ENCODE peak calls at places on chromosomes 12 and 14, in eight cellular contexts. D is right atrium auricular region, O is ascending aorta, C is stomach, N is left ventricle myocardium inferior, S is heart right ventricle, G is lower lobe of right lung, P is kidney. L is an unnamed sample. For H3K4me1, the result is how much of the 10 kb centered on the place peaks cover.

GRCh38 chr14:95935228-95935822 is 58.7 kb downstream of the TUNAR start:
- DNase-seq in D (no peak), O (no peak), C (no peak), N (no peak), S (no peak), G (no peak), P (no peak), L (no peak)

GRCh38 chr12:24555730-24556129 is 393.2 kb downstream of the BCAT1 start:
- DNase-seq in D (no peak), O (no peak), C (no peak), N (no peak), S (no peak), G (no peak), P (no peak), L (no peak)

GRCh38 chr14:72332054-72332453 is 399.8 kb downstream of the RGS6 start:
- DNase-seq in D (no peak), O (no peak), C (no peak), N (peak), S (no peak), G (no peak), P (no peak), L (no peak)

GRCh38 chr12:57488397-57489156 is 709 bp downstream of the MARS1 start:
- DNase-seq in D (no peak), O (no peak), C (no peak), N (no peak), S (no peak), G (no peak), P (no peak), L (no peak)

GRCh38 chr14:36055052-36055378 is 121.5 kb downstream of the PTCSC3 start:
- DNase-seq in D (no peak), O (no peak), C (no peak), N (no peak), S (no peak), G (no peak), P (no peak), L (no peak)

GRCh38 chr12:104498211-104498801 is 41.6 kb downstream of the CHST11 start:
- DNase-seq in D (no peak), O (no peak), C (no peak), N (no peak), S (no peak), G (no peak), P (no peak), L (no peak)

GRCh38 chr12:69440016-69440415 is 30.2 kb upstream of the FRS2 start:
- DNase-seq in D (no peak), O (no peak), C (no peak), N (no peak), S (no peak), G (no peak), P (no peak), L (no peak)

GRCh38 chr14:42224053-42224888 is 617.6 kb downstream of the LRFN5 start:
- DNase-seq in D (peak), O (no peak), C (peak), N (peak), S (no peak), G (no peak), P (no peak), L (no peak)

GRCh38 chr14:20295067-20295466 is 10.7 kb downstream of the TTC5 start:
- DNase-seq in D (no peak), O (no peak), C (no peak), N (no peak), S (no peak), G (no peak), P (no peak), L (no peak)

GRCh38 chr12:118456741-118457140 is 80.4 kb downstream of the SUDS3 start:
- DNase-seq in D (no peak), O (no peak), C (no peak), N (no peak), S (no peak), G (no peak), P (no peak), L (no peak)

GRCh38 chr14:103380719-103381377 is 4.4 kb upstream of the MARK3 start:
- DNase-seq in D (no peak), O (no peak), C (no peak), N (no peak), S (no peak), G (no peak), P (no peak), L (no peak)

GRCh38 chr12:98698603-98699463 is 53.7 kb downstream of the APAF1 start:
- DNase-seq in D (peak), O (no peak), C (peak), N (peak), S (peak), G (no peak), P (peak), L (no peak)

GRCh38 chr12:107372229-107372658 is 278.9 kb upstream of the CRY1 start:
- DNase-seq in D (no peak), O (no peak), C (no peak), N (no peak), S (no peak), G (no peak), P (no peak), L (no peak)
- TF ChIP-seq CTCF in D (no peak), O (no peak), C (no peak), N (no peak), S (no peak), G (no peak), P (no peak), L (no peak)

GRCh38 chr14:59296508-59296907 is 108.0 kb downstream of the DAAM1 start:
- DNase-seq in D (no peak), O (no peak), C (no peak), N (no peak), S (no peak), G (no peak), P (no peak), L (no peak)
- H3K27ac ChIP-seq in D (peak), O (peak), C (peak), N (peak), S (no peak), G (no peak), P (no peak), L (no peak)

DNA sequence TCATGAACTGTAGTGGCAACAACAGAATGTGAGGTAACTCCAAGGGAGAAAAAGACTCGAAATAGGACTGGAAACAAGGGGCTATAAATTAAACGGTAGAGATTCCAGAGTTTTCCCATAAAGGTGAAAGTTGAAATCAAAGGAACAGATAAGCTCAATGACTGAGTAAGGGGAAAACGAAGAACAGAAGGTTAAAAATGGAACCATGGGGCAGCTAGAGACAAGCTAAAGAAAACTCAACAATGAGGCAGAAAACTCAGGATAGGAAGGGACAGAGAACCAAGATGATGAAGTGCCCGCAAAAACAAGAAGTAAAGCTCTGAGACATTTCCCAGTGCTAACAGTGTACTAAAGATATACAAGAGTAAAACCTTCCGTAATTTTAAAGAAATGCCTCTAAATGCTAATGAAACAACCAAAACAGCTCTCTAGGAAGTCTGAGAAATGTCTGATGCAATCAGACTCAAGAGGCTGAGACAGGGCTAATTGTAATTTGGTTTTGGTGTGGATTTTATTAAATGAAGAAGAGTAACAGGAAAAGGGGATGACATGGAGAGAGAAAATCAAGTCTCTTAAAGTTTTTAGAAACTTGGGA is 69.9 kb downstream of the PPP2R5E start:
- DNase-seq in D (no peak), O (no peak), C (no peak), N (no peak), S (no peak), G (no peak), P (no peak), L (no peak)
- H3K4me1 ChIP-seq in D (under half), O (under half), C (half or more), N (half or more), S (half or more), G (under half), P (under half), L (half or more)

GRCh38 chr12:92032965-92033364 is 112.7 kb downstream of the BTG1 start:
- DNase-seq in D (no peak), O (no peak), C (no peak), N (no peak), S (no peak), G (no peak), P (no peak), L (no peak)
- TF ChIP-seq CTCF in D (no peak), O (no peak), C (no peak), N (no peak), S (no peak), G (no peak), P (no peak), L (no peak)

GRCh38 chr12:15131462-15131861 is 89.8 kb downstream of the RERG start:
- DNase-seq in D (no peak), O (no peak), C (no peak), N (no peak), S (no peak), G (no peak), P (no peak), L (no peak)
- H3K27ac ChIP-seq in D (peak), O (peak), C (no peak), N (no peak), S (no peak), G (no peak), P (no peak), L (no peak)

GRCh38 chr14:99232406-99233214 is 39.4 kb downstream of the BCL11B start:
- DNase-seq in D (no peak), O (no peak), C (no peak), N (no peak), S (no peak), G (no peak), P (no peak), L (no peak)
- H3K4me1 ChIP-seq in D (under half), O (under half), C (under half), N (under half), S (under half), G (under half), P (under half), L (under half)

L was measured in upper lobe of right lung.